ENCODE peak calls at places on chromosome 18, in five cellular contexts. One of them, this sample, is unnamed.

GRCh38 chr18:48488388-48488850 is 50.4 kb upstream of the CTIF start:
- DNase-seq in DMS153: no peak
- DNase-seq in stimulated activated CD8-positive, alpha-beta memory T cell treated with anti-CD3 and anti-CD28 coated beads, Interleukin-4, amount 100 ng/mL, for 48 hours: no peak
- DNase-seq in Caco-2: peak; percentile 83
- DNase-seq in HuH-7.5: peak; percentile 39
- DNase-seq in this sample: no peak

GRCh38 chr18:51666717-51667320 is 469.3 kb upstream of the MEX3C start:
- DNase-seq in DMS153: peak; percentile 40
- DNase-seq in Caco-2: no peak
- DNase-seq in HuH-7.5: no peak
- DNase-seq in stimulated activated CD8-positive, alpha-beta memory T cell treated with anti-CD3 and anti-CD28 coated beads, Interleukin-4, amount 100 ng/mL, for 48 hours: no peak
- DNase-seq in this sample: peak; percentile 30

GRCh38 chr18:61503688-61504087 is 170.5 kb downstream of the CDH20 start:
- DNase-seq in stimulated activated CD8-positive, alpha-beta memory T cell treated with anti-CD3 and anti-CD28 coated beads, Interleukin-4, amount 100 ng/mL, for 48 hours: no peak
- DNase-seq in Caco-2: no peak
- DNase-seq in DMS153: no peak
- DNase-seq in HuH-7.5: no peak
- DNase-seq in this sample: no peak

GRCh38 chr18:46946656-46947282 is 29.4 kb downstream of the KATNAL2 start:
- DNase-seq in stimulated activated CD8-positive, alpha-beta memory T cell treated with anti-CD3 and anti-CD28 coated beads, Interleukin-4, amount 100 ng/mL, for 48 hours: peak; percentile 77
- DNase-seq in Caco-2: no peak
- DNase-seq in HuH-7.5: no peak
- DNase-seq in DMS153: peak; percentile 84
- DNase-seq in this sample: no peak

GRCh38 chr18:8188196-8188595 is 421.0 kb upstream of the RAB12 start:
- DNase-seq in stimulated activated CD8-positive, alpha-beta memory T cell treated with anti-CD3 and anti-CD28 coated beads, Interleukin-4, amount 100 ng/mL, for 48 hours: no peak
- DNase-seq in Caco-2: no peak
- DNase-seq in DMS153: no peak
- DNase-seq in HuH-7.5: no peak
- DNase-seq in this sample: no peak

GRCh38 chr18:49486617-49486958 is 446 bp downstream of the C18orf32 start:
- DNase-seq in DMS153: no peak
- DNase-seq in HuH-7.5: no peak
- DNase-seq in stimulated activated CD8-positive, alpha-beta memory T cell treated with anti-CD3 and anti-CD28 coated beads, Interleukin-4, amount 100 ng/mL, for 48 hours: no peak
- DNase-seq in Caco-2: no peak
- DNase-seq in this sample: no peak

GRCh38 chr18:46481847-46482245 is 175.2 kb downstream of the LOXHD1 start:
- DNase-seq in HuH-7.5: no peak
- DNase-seq in stimulated activated CD8-positive, alpha-beta memory T cell treated with anti-CD3 and anti-CD28 coated beads, Interleukin-4, amount 100 ng/mL, for 48 hours: no peak
- DNase-seq in DMS153: no peak
- DNase-seq in Caco-2: no peak
- DNase-seq in this sample: no peak

GRCh38 chr18:59395226-59396175 is 36.4 kb upstream of the LMAN1 start:
- DNase-seq in stimulated activated CD8-positive, alpha-beta memory T cell treated with anti-CD3 and anti-CD28 coated beads, Interleukin-4, amount 100 ng/mL, for 48 hours: no peak
- DNase-seq in Caco-2: no peak
- DNase-seq in DMS153: no peak
- DNase-seq in HuH-7.5: no peak
- DNase-seq in this sample: no peak

GRCh38 chr18:62784966-62785413 is 69.6 kb downstream of the PHLPP1 start:
- DNase-seq in HuH-7.5: no peak
- DNase-seq in Caco-2: no peak
- DNase-seq in stimulated activated CD8-positive, alpha-beta memory T cell treated with anti-CD3 and anti-CD28 coated beads, Interleukin-4, amount 100 ng/mL, for 48 hours: no peak
- DNase-seq in DMS153: no peak
- DNase-seq in this sample: no peak

GRCh38 chr18:853471-853870 is 41.4 kb upstream of the YES1 start:
- DNase-seq in HuH-7.5: no peak
- DNase-seq in Caco-2: no peak
- DNase-seq in stimulated activated CD8-positive, alpha-beta memory T cell treated with anti-CD3 and anti-CD28 coated beads, Interleukin-4, amount 100 ng/mL, for 48 hours: no peak
- DNase-seq in DMS153: no peak
- DNase-seq in this sample: no peak